ENCODE peak calls at places on chromosome 17, in seven cellular contexts. One of them, this sample, is unnamed. For H3K4me1, the result is how much of the 10 kb centered on the place peaks cover.

GRCh38 chr17:1989135-1989534 is 36.0 kb downstream of the RTN4RL1 start:
- DNase-seq in GM12878: no peak
- DNase-seq in stomach: no peak
- DNase-seq in suprapubic skin: peak
- DNase-seq in transverse colon: no peak
- DNase-seq in HCT116: peak
- DNase-seq in spleen: no peak
- DNase-seq in this sample: no peak

GRCh38 chr17:69430488-69430887 is 16.0 kb downstream of the MAP2K6 start:
- DNase-seq in GM12878: no peak
- DNase-seq in stomach: no peak
- DNase-seq in suprapubic skin: no peak
- DNase-seq in transverse colon: no peak
- DNase-seq in HCT116: no peak
- DNase-seq in spleen: no peak
- DNase-seq in this sample: no peak

GRCh38 chr17:49708515-49709161 is 874 bp upstream of the SLC35B1 start:
- DNase-seq in GM12878: no peak
- DNase-seq in stomach: no peak
- DNase-seq in suprapubic skin: peak
- DNase-seq in transverse colon: no peak
- DNase-seq in HCT116: no peak
- DNase-seq in spleen: peak
- DNase-seq in this sample: no peak

GRCh38 chr17:73419051-73419450 is 107.2 kb upstream of the CDC42EP4 start:
- DNase-seq in GM12878: no peak
- DNase-seq in stomach: no peak
- DNase-seq in suprapubic skin: no peak
- DNase-seq in transverse colon: no peak
- DNase-seq in HCT116: no peak
- DNase-seq in spleen: peak
- DNase-seq in this sample: no peak

GRCh38 chr17:41308251-41308917 is 725 bp downstream of the KRTAP16-1 start:
- DNase-seq in GM12878: peak
- DNase-seq in stomach: no peak
- DNase-seq in suprapubic skin: peak
- DNase-seq in transverse colon: peak
- DNase-seq in HCT116: no peak
- DNase-seq in spleen: peak
- DNase-seq in this sample: peak

GRCh38 chr17:65013613-65014391 is 42.7 kb downstream of the GNA13 start:
- DNase-seq in GM12878: no peak
- DNase-seq in stomach: no peak
- DNase-seq in suprapubic skin: no peak
- DNase-seq in transverse colon: no peak
- DNase-seq in HCT116: peak
- DNase-seq in spleen: no peak
- DNase-seq in this sample: no peak

GRCh38 chr17:60086822-60087591 is 8.3 kb upstream of the HEATR6 start:
- DNase-seq in GM12878: no peak
- DNase-seq in stomach: no peak
- DNase-seq in suprapubic skin: no peak
- DNase-seq in transverse colon: no peak
- DNase-seq in HCT116: no peak
- DNase-seq in spleen: no peak
- DNase-seq in this sample: no peak

GRCh38 chr17:19979917-19980770 is 2.5 kb upstream of the AKAP10 start:
- DNase-seq in GM12878: no peak
- DNase-seq in stomach: no peak
- DNase-seq in suprapubic skin: no peak
- DNase-seq in transverse colon: peak
- DNase-seq in HCT116: no peak
- DNase-seq in spleen: peak
- DNase-seq in this sample: no peak

GRCh38 chr17:2701996-2702741 is 9.4 kb downstream of the CLUH start:
- DNase-seq in GM12878: no peak
- DNase-seq in stomach: no peak
- DNase-seq in suprapubic skin: peak
- DNase-seq in transverse colon: no peak
- DNase-seq in HCT116: no peak
- DNase-seq in spleen: peak
- DNase-seq in this sample: peak

GRCh38 chr17:44522883-44523671 is 19.9 kb upstream of the GPATCH8 start:
- DNase-seq in GM12878: peak
- DNase-seq in stomach: peak
- DNase-seq in suprapubic skin: no peak
- DNase-seq in transverse colon: peak
- DNase-seq in HCT116: peak
- DNase-seq in spleen: peak
- DNase-seq in this sample: no peak

GRCh38 chr17:75832652-75833400 is 11.4 kb downstream of the UNC13D start:
- DNase-seq in GM12878: no peak
- DNase-seq in stomach: no peak
- DNase-seq in suprapubic skin: no peak
- DNase-seq in transverse colon: no peak
- DNase-seq in HCT116: no peak
- DNase-seq in spleen: no peak
- DNase-seq in this sample: no peak

GRCh38 chr17:66398617-66399016 is 96.2 kb downstream of the PRKCA start:
- DNase-seq in GM12878: no peak
- DNase-seq in stomach: no peak
- DNase-seq in suprapubic skin: no peak
- DNase-seq in transverse colon: no peak
- DNase-seq in HCT116: no peak
- DNase-seq in spleen: no peak
- DNase-seq in this sample: no peak

GRCh38 chr17:80649200-80649644 is 104.6 kb downstream of the RPTOR start:
- DNase-seq in GM12878: no peak
- DNase-seq in stomach: no peak
- DNase-seq in suprapubic skin: no peak
- DNase-seq in transverse colon: no peak
- DNase-seq in HCT116: no peak
- DNase-seq in spleen: no peak
- DNase-seq in this sample: no peak
- TF ChIP-seq POLR2AphosphoS5 in GM12878: no peak
- TF ChIP-seq POLR2AphosphoS5 in stomach: no peak
- TF ChIP-seq POLR2AphosphoS5 in suprapubic skin: no peak
- TF ChIP-seq POLR2AphosphoS5 in transverse colon: no peak
- TF ChIP-seq POLR2AphosphoS5 in HCT116: no peak
- TF ChIP-seq POLR2AphosphoS5 in spleen: no peak
- TF ChIP-seq POLR2AphosphoS5 in this sample: no peak

DNA sequence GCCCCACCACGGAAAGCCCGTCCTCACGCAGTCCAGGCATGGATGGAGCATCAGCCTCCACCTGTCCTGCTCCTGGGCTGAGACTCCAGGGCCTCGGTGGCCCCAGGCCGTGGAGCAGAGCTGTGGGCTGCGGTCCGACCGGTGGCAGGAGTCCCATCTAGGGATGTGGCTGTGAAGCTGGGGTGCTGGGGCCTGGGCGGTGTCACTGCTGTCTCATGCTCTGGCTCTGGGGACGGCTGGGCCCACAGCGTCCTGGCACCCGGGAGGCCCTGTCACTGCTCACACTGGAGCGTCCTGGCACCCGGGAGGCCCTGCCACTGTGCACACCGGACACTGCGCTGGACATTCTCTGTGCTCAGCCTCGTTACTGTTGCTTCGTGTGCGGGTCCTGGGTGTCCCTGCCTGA is 8.4 kb downstream of the BAIAP2 start:
- DNase-seq in GM12878: no peak
- DNase-seq in stomach: no peak
- DNase-seq in suprapubic skin: no peak
- DNase-seq in transverse colon: no peak
- DNase-seq in HCT116: no peak
- DNase-seq in spleen: peak
- DNase-seq in this sample: no peak
- H3K4me1 ChIP-seq in GM12878: under half
- H3K4me1 ChIP-seq in stomach: half or more
- H3K4me1 ChIP-seq in suprapubic skin: half or more
- H3K4me1 ChIP-seq in transverse colon: under half
- H3K4me1 ChIP-seq in HCT116: half or more
- H3K4me1 ChIP-seq in spleen: under half
- H3K4me1 ChIP-seq in this sample: under half

GRCh38 chr17:81911277-81911961 is at the start of gene PCYT2:
- DNase-seq in GM12878: peak
- DNase-seq in stomach: peak
- DNase-seq in suprapubic skin: peak
- DNase-seq in transverse colon: peak
- DNase-seq in HCT116: peak
- DNase-seq in spleen: peak
- DNase-seq in this sample: peak
- TF ChIP-seq POLR2A in GM12878: peak
- TF ChIP-seq POLR2A in stomach: no peak
- TF ChIP-seq POLR2A in suprapubic skin: no peak
- TF ChIP-seq POLR2A in transverse colon: no peak
- TF ChIP-seq POLR2A in HCT116: no peak
- TF ChIP-seq POLR2A in spleen: no peak
- TF ChIP-seq POLR2A in this sample: no peak

GRCh38 chr17:17073006-17073626 is 30.9 kb downstream of the MPRIP start:
- DNase-seq in GM12878: no peak
- DNase-seq in stomach: no peak
- DNase-seq in suprapubic skin: no peak
- DNase-seq in transverse colon: no peak
- DNase-seq in HCT116: no peak
- DNase-seq in spleen: peak
- DNase-seq in this sample: no peak

GRCh38 chr17:17073627-17074521 is 31.6 kb downstream of the MPRIP start:
- DNase-seq in GM12878: no peak
- DNase-seq in stomach: no peak
- DNase-seq in suprapubic skin: no peak
- DNase-seq in transverse colon: no peak
- DNase-seq in HCT116: no peak
- DNase-seq in spleen: peak
- DNase-seq in this sample: peak

GRCh38 chr17:17077101-17077500 is 34.8 kb downstream of the MPRIP start:
- DNase-seq in GM12878: no peak
- DNase-seq in stomach: no peak
- DNase-seq in suprapubic skin: no peak
- DNase-seq in transverse colon: peak
- DNase-seq in HCT116: no peak
- DNase-seq in spleen: peak
- DNase-seq in this sample: peak

GRCh38 chr17:17076066-17076465 is 33.8 kb downstream of the MPRIP start:
- DNase-seq in GM12878: no peak
- DNase-seq in stomach: no peak
- DNase-seq in suprapubic skin: no peak
- DNase-seq in transverse colon: no peak
- DNase-seq in HCT116: no peak
- DNase-seq in spleen: peak
- DNase-seq in this sample: no peak

GRCh38 chr17:17075037-17075755 is 32.9 kb downstream of the MPRIP start:
- DNase-seq in GM12878: no peak
- DNase-seq in stomach: no peak
- DNase-seq in suprapubic skin: no peak
- DNase-seq in transverse colon: no peak
- DNase-seq in HCT116: no peak
- DNase-seq in spleen: peak
- DNase-seq in this sample: no peak
- TF ChIP-seq POLR2AphosphoS5 in GM12878: no peak
- TF ChIP-seq POLR2AphosphoS5 in stomach: no peak
- TF ChIP-seq POLR2AphosphoS5 in suprapubic skin: no peak
- TF ChIP-seq POLR2AphosphoS5 in transverse colon: no peak
- TF ChIP-seq POLR2AphosphoS5 in HCT116: no peak
- TF ChIP-seq POLR2AphosphoS5 in spleen: peak
- TF ChIP-seq POLR2AphosphoS5 in this sample: no peak

GRCh38 chr17:78268960-78269892 is 37.8 kb downstream of the TMEM235 start:
- DNase-seq in GM12878: no peak
- DNase-seq in stomach: no peak
- DNase-seq in suprapubic skin: no peak
- DNase-seq in transverse colon: no peak
- DNase-seq in HCT116: no peak
- DNase-seq in spleen: no peak
- DNase-seq in this sample: no peak

GRCh38 chr17:78267257-78268073 is 36.0 kb downstream of the TMEM235 start:
- DNase-seq in GM12878: no peak
- DNase-seq in stomach: no peak
- DNase-seq in suprapubic skin: no peak
- DNase-seq in transverse colon: no peak
- DNase-seq in HCT116: no peak
- DNase-seq in spleen: no peak
- DNase-seq in this sample: no peak

GRCh38 chr17:78269893-78270490 is 38.6 kb downstream of the TMEM235 start:
- DNase-seq in GM12878: no peak
- DNase-seq in stomach: no peak
- DNase-seq in suprapubic skin: no peak
- DNase-seq in transverse colon: no peak
- DNase-seq in HCT116: no peak
- DNase-seq in spleen: no peak
- DNase-seq in this sample: no peak

GRCh38 chr17:78266771-78267170 is 35.3 kb downstream of the TMEM235 start:
- DNase-seq in GM12878: no peak
- DNase-seq in stomach: no peak
- DNase-seq in suprapubic skin: no peak
- DNase-seq in transverse colon: no peak
- DNase-seq in HCT116: no peak
- DNase-seq in spleen: no peak
- DNase-seq in this sample: no peak

DNA sequence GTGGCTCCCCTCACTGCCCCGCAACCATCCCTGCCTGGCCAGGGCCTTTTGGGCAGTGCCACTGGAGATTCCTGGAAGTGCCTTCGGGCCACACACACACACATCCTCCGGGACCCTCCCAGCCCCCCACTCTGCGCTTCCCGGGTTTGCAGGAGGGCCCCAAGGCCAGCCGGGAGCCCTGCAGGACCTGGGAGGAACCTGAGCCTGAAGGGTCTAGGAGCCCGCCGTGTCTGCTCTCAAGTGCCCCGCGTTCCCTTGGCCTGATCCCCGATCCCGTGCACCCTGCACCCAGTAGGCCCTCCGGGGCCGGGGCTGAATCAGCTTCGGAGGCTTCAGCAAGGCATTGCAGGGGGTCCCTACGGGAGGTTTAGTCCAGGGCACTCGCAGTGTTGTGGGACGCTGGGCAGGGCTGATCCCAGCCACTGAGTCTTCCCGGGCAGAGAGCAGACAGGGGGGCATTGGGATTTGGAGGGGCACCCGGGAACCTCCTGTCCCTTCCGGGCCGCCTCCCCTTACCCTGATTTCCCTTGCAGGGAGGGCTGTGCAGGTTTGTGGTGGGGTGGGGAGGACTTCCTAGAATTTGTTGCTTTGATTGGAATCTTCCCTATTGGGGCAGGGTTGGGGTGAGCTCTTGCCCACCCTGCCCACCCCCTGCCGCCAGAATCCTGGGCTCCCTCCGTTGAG is 36.9 kb downstream of the TMEM235 start:
- DNase-seq in GM12878: no peak
- DNase-seq in stomach: no peak
- DNase-seq in suprapubic skin: peak
- DNase-seq in transverse colon: no peak
- DNase-seq in HCT116: no peak
- DNase-seq in spleen: no peak
- DNase-seq in this sample: no peak
- H3K4me1 ChIP-seq in GM12878: under half
- H3K4me1 ChIP-seq in stomach: under half
- H3K4me1 ChIP-seq in suprapubic skin: under half
- H3K4me1 ChIP-seq in transverse colon: under half
- H3K4me1 ChIP-seq in HCT116: under half
- H3K4me1 ChIP-seq in spleen: under half
- H3K4me1 ChIP-seq in this sample: under half

This sample was measured in breast epithelium.